ENCODE peak calls at places on chromosome 18, in five cellular contexts. One of them, this sample, is unnamed.

GRCh38 chr18:24600076-24600654 is 139.7 kb downstream of the HRH4 start:
- DNase-seq in activated T-cell treated with anti-CD3 and anti-CD28 coated beads, Interleukin-2, amount 50 U/mL, for 1 hour: no peak
- DNase-seq in ELR: peak; percentile 57
- DNase-seq in amniotic epithelial cell: peak; percentile 50
- DNase-seq in AG08395: peak; percentile 67
- DNase-seq in this sample: peak; percentile 52

GRCh38 chr18:53886066-53886465 is 338.4 kb downstream of the MBD2 start:
- DNase-seq in amniotic epithelial cell: no peak
- DNase-seq in activated T-cell treated with anti-CD3 and anti-CD28 coated beads, Interleukin-2, amount 50 U/mL, for 1 hour: no peak
- DNase-seq in ELR: no peak
- DNase-seq in AG08395: no peak
- DNase-seq in this sample: no peak

GRCh38 chr18:48326901-48327675 is 82.1 kb downstream of the ZBTB7C start:
- DNase-seq in activated T-cell treated with anti-CD3 and anti-CD28 coated beads, Interleukin-2, amount 50 U/mL, for 1 hour: no peak
- DNase-seq in AG08395: peak; percentile 53
- DNase-seq in amniotic epithelial cell: peak; percentile 83
- DNase-seq in ELR: peak; percentile 66
- DNase-seq in this sample: no peak

GRCh38 chr18:78390985-78391384 is 588.6 kb upstream of the SALL3 start:
- DNase-seq in AG08395: no peak
- DNase-seq in ELR: no peak
- DNase-seq in amniotic epithelial cell: no peak
- DNase-seq in activated T-cell treated with anti-CD3 and anti-CD28 coated beads, Interleukin-2, amount 50 U/mL, for 1 hour: no peak
- DNase-seq in this sample: no peak

GRCh38 chr18:49814147-49814499 is 790 bp upstream of the ACAA2 start:
- DNase-seq in amniotic epithelial cell: peak; percentile 76
- DNase-seq in AG08395: peak; percentile 9
- DNase-seq in ELR: peak; percentile 72
- DNase-seq in activated T-cell treated with anti-CD3 and anti-CD28 coated beads, Interleukin-2, amount 50 U/mL, for 1 hour: no peak
- DNase-seq in this sample: peak; percentile 58

GRCh38 chr18:74488864-74489263 is 7.3 kb upstream of the CNDP2 start:
- DNase-seq in activated T-cell treated with anti-CD3 and anti-CD28 coated beads, Interleukin-2, amount 50 U/mL, for 1 hour: no peak
- DNase-seq in ELR: no peak
- DNase-seq in amniotic epithelial cell: no peak
- DNase-seq in AG08395: no peak
- DNase-seq in this sample: no peak

GRCh38 chr18:76685402-76685801 is 137.0 kb upstream of the ZNF236 start:
- DNase-seq in ELR: no peak
- DNase-seq in AG08395: no peak
- DNase-seq in activated T-cell treated with anti-CD3 and anti-CD28 coated beads, Interleukin-2, amount 50 U/mL, for 1 hour: no peak
- DNase-seq in amniotic epithelial cell: no peak
- DNase-seq in this sample: no peak

GRCh38 chr18:63107931-63108330 is 211.6 kb downstream of the BCL2 start:
- DNase-seq in activated T-cell treated with anti-CD3 and anti-CD28 coated beads, Interleukin-2, amount 50 U/mL, for 1 hour: no peak
- DNase-seq in ELR: no peak
- DNase-seq in AG08395: no peak
- DNase-seq in amniotic epithelial cell: no peak
- DNase-seq in this sample: no peak

GRCh38 chr18:78999939-79000338 is 20.3 kb downstream of the SALL3 start:
- DNase-seq in amniotic epithelial cell: no peak
- DNase-seq in AG08395: no peak
- DNase-seq in activated T-cell treated with anti-CD3 and anti-CD28 coated beads, Interleukin-2, amount 50 U/mL, for 1 hour: no peak
- DNase-seq in ELR: no peak
- DNase-seq in this sample: no peak

GRCh38 chr18:45920367-45920766 is 46.8 kb downstream of the EPG5 start:
- DNase-seq in ELR: peak; percentile 85
- DNase-seq in AG08395: peak; percentile 63
- DNase-seq in amniotic epithelial cell: peak; percentile 80
- DNase-seq in activated T-cell treated with anti-CD3 and anti-CD28 coated beads, Interleukin-2, amount 50 U/mL, for 1 hour: no peak
- DNase-seq in this sample: peak; percentile 94

GRCh38 chr18:60471652-60472051 is 99.1 kb upstream of the MC4R start:
- DNase-seq in ELR: no peak
- DNase-seq in amniotic epithelial cell: no peak
- DNase-seq in AG08395: no peak
- DNase-seq in activated T-cell treated with anti-CD3 and anti-CD28 coated beads, Interleukin-2, amount 50 U/mL, for 1 hour: no peak
- DNase-seq in this sample: no peak

GRCh38 chr18:28594034-28594433 is 417.1 kb upstream of the CDH2 start:
- DNase-seq in AG08395: no peak
- DNase-seq in activated T-cell treated with anti-CD3 and anti-CD28 coated beads, Interleukin-2, amount 50 U/mL, for 1 hour: no peak
- DNase-seq in amniotic epithelial cell: peak; percentile 34
- DNase-seq in ELR: peak; percentile 93
- DNase-seq in this sample: peak; percentile 19

GRCh38 chr18:46771141-46771540 is 14.3 kb upstream of the ST8SIA5 start:
- DNase-seq in amniotic epithelial cell: no peak
- DNase-seq in ELR: no peak
- DNase-seq in activated T-cell treated with anti-CD3 and anti-CD28 coated beads, Interleukin-2, amount 50 U/mL, for 1 hour: no peak
- DNase-seq in AG08395: no peak
- DNase-seq in this sample: no peak

GRCh38 chr18:44782617-44783016 is 101.9 kb downstream of the SETBP1 start:
- DNase-seq in activated T-cell treated with anti-CD3 and anti-CD28 coated beads, Interleukin-2, amount 50 U/mL, for 1 hour: no peak
- DNase-seq in AG08395: no peak
- DNase-seq in ELR: no peak
- DNase-seq in amniotic epithelial cell: no peak
- DNase-seq in this sample: no peak

GRCh38 chr18:2411381-2411977 is 159.8 kb downstream of the METTL4 start:
- DNase-seq in AG08395: peak; percentile 32
- DNase-seq in ELR: peak; percentile 90
- DNase-seq in amniotic epithelial cell: peak; percentile 62
- DNase-seq in activated T-cell treated with anti-CD3 and anti-CD28 coated beads, Interleukin-2, amount 50 U/mL, for 1 hour: no peak
- DNase-seq in this sample: peak; percentile 43

GRCh38 chr18:45825258-45825744 is at the start of gene SIGLEC15:
- DNase-seq in AG08395: no peak
- DNase-seq in amniotic epithelial cell: no peak
- DNase-seq in activated T-cell treated with anti-CD3 and anti-CD28 coated beads, Interleukin-2, amount 50 U/mL, for 1 hour: no peak
- DNase-seq in ELR: peak; percentile 46
- DNase-seq in this sample: no peak

GRCh38 chr18:50687491-50687890 is 127.6 kb downstream of the MAPK4 start:
- DNase-seq in activated T-cell treated with anti-CD3 and anti-CD28 coated beads, Interleukin-2, amount 50 U/mL, for 1 hour: no peak
- DNase-seq in ELR: no peak
- DNase-seq in AG08395: no peak
- DNase-seq in amniotic epithelial cell: no peak
- DNase-seq in this sample: no peak

GRCh38 chr18:56009451-56009850 is 421.5 kb upstream of the TCF4 start:
- DNase-seq in activated T-cell treated with anti-CD3 and anti-CD28 coated beads, Interleukin-2, amount 50 U/mL, for 1 hour: no peak
- DNase-seq in AG08395: no peak
- DNase-seq in amniotic epithelial cell: no peak
- DNase-seq in ELR: peak; percentile 12
- DNase-seq in this sample: no peak

GRCh38 chr18:68676913-68677312 is 38.0 kb downstream of the TMX3 start:
- DNase-seq in activated T-cell treated with anti-CD3 and anti-CD28 coated beads, Interleukin-2, amount 50 U/mL, for 1 hour: no peak
- DNase-seq in AG08395: peak; percentile 23
- DNase-seq in amniotic epithelial cell: peak; percentile 15
- DNase-seq in ELR: peak; percentile 9
- DNase-seq in this sample: peak; percentile 16

GRCh38 chr18:74456409-74457042 is 582 bp downstream of the DIPK1C start:
- DNase-seq in amniotic epithelial cell: no peak
- DNase-seq in ELR: no peak
- DNase-seq in activated T-cell treated with anti-CD3 and anti-CD28 coated beads, Interleukin-2, amount 50 U/mL, for 1 hour: peak; percentile 27
- DNase-seq in AG08395: no peak
- DNase-seq in this sample: no peak

GRCh38 chr18:76518073-76518472 is 23.0 kb upstream of the ZNF516 start:
- DNase-seq in activated T-cell treated with anti-CD3 and anti-CD28 coated beads, Interleukin-2, amount 50 U/mL, for 1 hour: no peak
- DNase-seq in ELR: peak; percentile 28
- DNase-seq in AG08395: no peak
- DNase-seq in amniotic epithelial cell: peak; percentile 12
- DNase-seq in this sample: no peak

GRCh38 chr18:67766930-67767329 is 250.4 kb upstream of the DSEL start:
- DNase-seq in activated T-cell treated with anti-CD3 and anti-CD28 coated beads, Interleukin-2, amount 50 U/mL, for 1 hour: no peak
- DNase-seq in amniotic epithelial cell: peak; percentile 80
- DNase-seq in ELR: peak; percentile 93
- DNase-seq in AG08395: peak; percentile 46
- DNase-seq in this sample: peak; percentile 96

GRCh38 chr18:11004951-11005350 is 144.4 kb downstream of the PIEZO2 start:
- DNase-seq in AG08395: no peak
- DNase-seq in ELR: no peak
- DNase-seq in activated T-cell treated with anti-CD3 and anti-CD28 coated beads, Interleukin-2, amount 50 U/mL, for 1 hour: no peak
- DNase-seq in amniotic epithelial cell: no peak
- DNase-seq in this sample: no peak

GRCh38 chr18:75558790-75559189 is 131.3 kb upstream of the SMIM21 start:
- DNase-seq in activated T-cell treated with anti-CD3 and anti-CD28 coated beads, Interleukin-2, amount 50 U/mL, for 1 hour: no peak
- DNase-seq in amniotic epithelial cell: no peak
- DNase-seq in AG08395: no peak
- DNase-seq in ELR: no peak
- DNase-seq in this sample: no peak

GRCh38 chr18:13381907-13382682 is 163.5 kb downstream of the LDLRAD4 start:
- DNase-seq in ELR: no peak
- DNase-seq in AG08395: peak; percentile 90
- DNase-seq in amniotic epithelial cell: peak; percentile 58
- DNase-seq in activated T-cell treated with anti-CD3 and anti-CD28 coated beads, Interleukin-2, amount 50 U/mL, for 1 hour: peak; percentile 62
- DNase-seq in this sample: peak; percentile 80

GRCh38 chr18:38473535-38473934 is 907.9 kb upstream of the CELF4 start:
- DNase-seq in AG08395: no peak
- DNase-seq in amniotic epithelial cell: no peak
- DNase-seq in ELR: no peak
- DNase-seq in activated T-cell treated with anti-CD3 and anti-CD28 coated beads, Interleukin-2, amount 50 U/mL, for 1 hour: no peak
- DNase-seq in this sample: no peak

This sample was measured in fibroblast of gingiva.